ENCODE peak calls at places on chromosomes 1 and 21, in nine cellular contexts. One of them, this sample, is unnamed.

GRCh38 chr21:43334214-43334958 is 92.5 kb downstream of the SIK1 start:
- DNase-seq in endodermal cell: no peak
- DNase-seq in body of pancreas: no peak
- DNase-seq in A549: no peak
- DNase-seq in psoas muscle: no peak
- DNase-seq in endothelial cell: no peak
- DNase-seq in B cell: no peak
- DNase-seq in astrocyte of the cerebellum: no peak
- DNase-seq in Peyer's patch: no peak
- DNase-seq in this sample: no peak

GRCh38 chr1:153640873-153641272 is 7.0 kb downstream of the CHTOP start:
- DNase-seq in endodermal cell: no peak
- DNase-seq in body of pancreas: no peak
- DNase-seq in A549: no peak
- DNase-seq in psoas muscle: no peak
- DNase-seq in endothelial cell: no peak
- DNase-seq in B cell: no peak
- DNase-seq in astrocyte of the cerebellum: no peak
- DNase-seq in Peyer's patch: no peak
- DNase-seq in this sample: no peak

GRCh38 chr1:110340207-110340468 is 961 bp downstream of the RBM15 start:
- DNase-seq in endodermal cell: no peak
- DNase-seq in body of pancreas: peak
- DNase-seq in A549: peak
- DNase-seq in psoas muscle: no peak
- DNase-seq in endothelial cell: no peak
- DNase-seq in B cell: no peak
- DNase-seq in astrocyte of the cerebellum: no peak
- DNase-seq in Peyer's patch: peak
- DNase-seq in this sample: no peak

GRCh38 chr1:199226163-199226562 is 587.3 kb downstream of the PTPRC start:
- DNase-seq in endodermal cell: no peak
- DNase-seq in body of pancreas: no peak
- DNase-seq in A549: no peak
- DNase-seq in psoas muscle: no peak
- DNase-seq in endothelial cell: no peak
- DNase-seq in B cell: no peak
- DNase-seq in astrocyte of the cerebellum: peak
- DNase-seq in Peyer's patch: no peak
- DNase-seq in this sample: no peak

GRCh38 chr21:26461500-26461899 is 111.6 kb downstream of the CYYR1 start:
- DNase-seq in endodermal cell: no peak
- DNase-seq in body of pancreas: no peak
- DNase-seq in A549: no peak
- DNase-seq in psoas muscle: no peak
- DNase-seq in endothelial cell: no peak
- DNase-seq in B cell: no peak
- DNase-seq in astrocyte of the cerebellum: no peak
- DNase-seq in Peyer's patch: no peak
- DNase-seq in this sample: no peak

GRCh38 chr1:10754571-10755329 is 41.7 kb downstream of the CASZ1 start:
- DNase-seq in endodermal cell: no peak
- DNase-seq in body of pancreas: no peak
- DNase-seq in A549: no peak
- DNase-seq in psoas muscle: no peak
- DNase-seq in endothelial cell: no peak
- DNase-seq in B cell: no peak
- DNase-seq in astrocyte of the cerebellum: no peak
- DNase-seq in Peyer's patch: no peak
- DNase-seq in this sample: no peak

GRCh38 chr1:2386636-2387611 is 4.4 kb downstream of the MORN1 start:
- DNase-seq in endodermal cell: no peak
- DNase-seq in body of pancreas: no peak
- DNase-seq in A549: no peak
- DNase-seq in psoas muscle: no peak
- DNase-seq in endothelial cell: no peak
- DNase-seq in B cell: no peak
- DNase-seq in astrocyte of the cerebellum: no peak
- DNase-seq in Peyer's patch: no peak
- DNase-seq in this sample: no peak

GRCh38 chr1:112524986-112525385 is 16.2 kb downstream of the WNT2B start:
- DNase-seq in endodermal cell: no peak
- DNase-seq in body of pancreas: no peak
- DNase-seq in A549: no peak
- DNase-seq in psoas muscle: no peak
- DNase-seq in endothelial cell: no peak
- DNase-seq in B cell: no peak
- DNase-seq in astrocyte of the cerebellum: no peak
- DNase-seq in Peyer's patch: no peak
- DNase-seq in this sample: no peak

GRCh38 chr1:62175568-62176179 is 19.0 kb upstream of the L1TD1 start:
- DNase-seq in endodermal cell: peak
- DNase-seq in body of pancreas: peak
- DNase-seq in A549: no peak
- DNase-seq in psoas muscle: no peak
- DNase-seq in endothelial cell: peak
- DNase-seq in B cell: no peak
- DNase-seq in astrocyte of the cerebellum: peak
- DNase-seq in Peyer's patch: peak
- DNase-seq in this sample: no peak

GRCh38 chr1:80987106-80987505 is 813.6 kb upstream of the ADGRL2 start:
- DNase-seq in endodermal cell: no peak
- DNase-seq in body of pancreas: no peak
- DNase-seq in A549: no peak
- DNase-seq in psoas muscle: no peak
- DNase-seq in endothelial cell: no peak
- DNase-seq in B cell: no peak
- DNase-seq in astrocyte of the cerebellum: no peak
- DNase-seq in Peyer's patch: no peak
- DNase-seq in this sample: no peak

GRCh38 chr1:121408354-121408753 is 223.6 kb downstream of the SRGAP2C start:
- DNase-seq in endodermal cell: no peak
- DNase-seq in body of pancreas: no peak
- DNase-seq in A549: no peak
- DNase-seq in psoas muscle: no peak
- DNase-seq in endothelial cell: no peak
- DNase-seq in B cell: no peak
- DNase-seq in astrocyte of the cerebellum: no peak
- DNase-seq in Peyer's patch: no peak
- DNase-seq in this sample: no peak

GRCh38 chr1:28112388-28113311 is 24.2 kb upstream of the EYA3 start:
- DNase-seq in endodermal cell: peak
- DNase-seq in body of pancreas: no peak
- DNase-seq in A549: no peak
- DNase-seq in psoas muscle: no peak
- DNase-seq in endothelial cell: no peak
- DNase-seq in B cell: no peak
- DNase-seq in astrocyte of the cerebellum: no peak
- DNase-seq in Peyer's patch: peak
- DNase-seq in this sample: no peak

GRCh38 chr1:55378582-55378981 is 163.4 kb upstream of the USP24 start:
- DNase-seq in endodermal cell: peak
- DNase-seq in body of pancreas: peak
- DNase-seq in A549: no peak
- DNase-seq in psoas muscle: no peak
- DNase-seq in endothelial cell: peak
- DNase-seq in B cell: no peak
- DNase-seq in astrocyte of the cerebellum: peak
- DNase-seq in Peyer's patch: peak
- DNase-seq in this sample: no peak

GRCh38 chr1:192489748-192490147 is 85.8 kb upstream of the RGS1 start:
- DNase-seq in endodermal cell: no peak
- DNase-seq in body of pancreas: peak
- DNase-seq in A549: no peak
- DNase-seq in psoas muscle: no peak
- DNase-seq in endothelial cell: peak
- DNase-seq in B cell: peak
- DNase-seq in astrocyte of the cerebellum: peak
- DNase-seq in Peyer's patch: peak
- DNase-seq in this sample: no peak

GRCh38 chr1:229736376-229736775 is 110.3 kb downstream of the URB2 start:
- DNase-seq in endodermal cell: no peak
- DNase-seq in body of pancreas: no peak
- DNase-seq in A549: no peak
- DNase-seq in psoas muscle: no peak
- DNase-seq in endothelial cell: no peak
- DNase-seq in B cell: no peak
- DNase-seq in astrocyte of the cerebellum: no peak
- DNase-seq in Peyer's patch: no peak
- DNase-seq in this sample: no peak

GRCh38 chr21:25424045-25424444 is 183.2 kb downstream of the MRPL39 start:
- DNase-seq in endodermal cell: no peak
- DNase-seq in body of pancreas: no peak
- DNase-seq in A549: no peak
- DNase-seq in psoas muscle: no peak
- DNase-seq in endothelial cell: no peak
- DNase-seq in B cell: no peak
- DNase-seq in astrocyte of the cerebellum: no peak
- DNase-seq in Peyer's patch: no peak
- DNase-seq in this sample: no peak

GRCh38 chr21:25424674-25425073 is 182.6 kb downstream of the MRPL39 start:
- DNase-seq in endodermal cell: no peak
- DNase-seq in body of pancreas: no peak
- DNase-seq in A549: no peak
- DNase-seq in psoas muscle: no peak
- DNase-seq in endothelial cell: no peak
- DNase-seq in B cell: no peak
- DNase-seq in astrocyte of the cerebellum: no peak
- DNase-seq in Peyer's patch: no peak
- DNase-seq in this sample: no peak

GRCh38 chr21:25422610-25423608 is 184.4 kb downstream of the MRPL39 start:
- DNase-seq in endodermal cell: no peak
- DNase-seq in body of pancreas: no peak
- DNase-seq in A549: no peak
- DNase-seq in psoas muscle: no peak
- DNase-seq in endothelial cell: no peak
- DNase-seq in B cell: no peak
- DNase-seq in astrocyte of the cerebellum: no peak
- DNase-seq in Peyer's patch: no peak
- DNase-seq in this sample: no peak

GRCh38 chr21:25420831-25421230 is 186.4 kb downstream of the MRPL39 start:
- DNase-seq in endodermal cell: no peak
- DNase-seq in body of pancreas: no peak
- DNase-seq in A549: no peak
- DNase-seq in psoas muscle: no peak
- DNase-seq in endothelial cell: no peak
- DNase-seq in B cell: no peak
- DNase-seq in astrocyte of the cerebellum: no peak
- DNase-seq in Peyer's patch: no peak
- DNase-seq in this sample: no peak

DNA sequence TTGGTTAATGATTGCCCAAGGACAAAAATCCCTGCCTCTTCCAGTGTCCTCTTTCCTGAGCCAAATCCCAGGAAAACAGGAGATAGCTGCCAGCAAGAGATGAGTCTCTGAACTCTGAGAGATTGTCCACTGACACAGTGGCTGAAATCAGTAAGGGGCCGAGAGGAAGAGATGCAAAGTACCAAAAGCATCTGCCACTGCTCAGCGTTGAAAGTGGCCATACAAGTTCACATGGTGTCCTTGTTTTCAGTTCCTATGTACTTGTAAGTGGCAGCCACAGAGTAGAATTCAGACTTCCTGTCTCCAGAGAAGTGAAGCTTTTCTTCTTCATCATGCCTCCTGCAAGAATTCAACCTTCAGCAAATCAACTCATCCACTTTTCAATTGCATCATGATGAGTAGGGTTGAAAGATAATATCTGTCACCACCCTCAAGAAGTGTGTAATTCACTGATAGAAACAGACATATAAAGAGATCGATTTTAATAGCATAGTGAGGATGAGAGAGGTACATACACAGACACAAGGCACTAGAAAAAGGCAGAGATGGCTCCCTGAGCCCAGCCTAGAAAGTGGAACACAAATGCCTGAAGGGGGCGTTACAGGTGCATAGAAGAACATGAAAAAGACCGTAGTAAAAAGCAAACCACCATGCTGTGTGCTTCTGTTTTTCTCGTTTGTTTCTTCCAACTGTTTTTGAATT is 185.8 kb downstream of the MRPL39 start:
- DNase-seq in endodermal cell: peak
- DNase-seq in body of pancreas: no peak
- DNase-seq in A549: no peak
- DNase-seq in psoas muscle: no peak
- DNase-seq in endothelial cell: peak
- DNase-seq in B cell: peak
- DNase-seq in astrocyte of the cerebellum: peak
- DNase-seq in Peyer's patch: peak
- DNase-seq in this sample: no peak
- TF ChIP-seq CTCF in endodermal cell: peak
- TF ChIP-seq CTCF in body of pancreas: peak
- TF ChIP-seq CTCF in A549: no peak
- TF ChIP-seq CTCF in psoas muscle: peak
- TF ChIP-seq CTCF in endothelial cell: peak
- TF ChIP-seq CTCF in B cell: peak
- TF ChIP-seq CTCF in astrocyte of the cerebellum: peak
- TF ChIP-seq CTCF in Peyer's patch: peak
- TF ChIP-seq CTCF in this sample: peak

DNA sequence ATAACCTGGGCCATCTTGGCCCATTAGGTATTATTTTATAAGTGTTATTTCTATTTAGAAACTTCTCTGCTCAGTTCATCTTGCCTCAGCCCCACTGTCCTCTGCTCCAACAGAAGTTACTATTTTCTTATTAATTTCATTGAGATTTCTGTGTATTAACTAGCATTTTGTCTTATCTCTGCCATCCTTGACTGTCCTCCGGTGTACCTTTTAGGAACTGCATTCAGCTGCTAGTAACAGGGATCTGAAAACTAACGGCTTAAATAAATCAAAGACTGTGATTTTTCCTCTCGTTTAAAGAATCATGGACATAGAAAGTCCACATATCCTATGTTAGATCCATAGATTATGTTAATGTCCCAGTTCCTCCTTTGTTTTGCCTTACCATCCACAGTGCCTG is 382.5 kb downstream of the MATN1 start:
- DNase-seq in endodermal cell: peak
- DNase-seq in body of pancreas: no peak
- DNase-seq in A549: no peak
- DNase-seq in psoas muscle: no peak
- DNase-seq in endothelial cell: no peak
- DNase-seq in B cell: no peak
- DNase-seq in astrocyte of the cerebellum: no peak
- DNase-seq in Peyer's patch: no peak
- DNase-seq in this sample: no peak
- TF ChIP-seq CTCF in endodermal cell: peak
- TF ChIP-seq CTCF in body of pancreas: no peak
- TF ChIP-seq CTCF in A549: no peak
- TF ChIP-seq CTCF in psoas muscle: no peak
- TF ChIP-seq CTCF in endothelial cell: no peak
- TF ChIP-seq CTCF in B cell: no peak
- TF ChIP-seq CTCF in astrocyte of the cerebellum: peak
- TF ChIP-seq CTCF in Peyer's patch: no peak
- TF ChIP-seq CTCF in this sample: no peak

GRCh38 chr1:242828199-242828598 is 303.7 kb upstream of the PLD5 start:
- DNase-seq in endodermal cell: peak
- DNase-seq in body of pancreas: no peak
- DNase-seq in A549: no peak
- DNase-seq in psoas muscle: no peak
- DNase-seq in endothelial cell: no peak
- DNase-seq in B cell: no peak
- DNase-seq in astrocyte of the cerebellum: no peak
- DNase-seq in Peyer's patch: no peak
- DNase-seq in this sample: no peak
- TF ChIP-seq CTCF in endodermal cell: no peak
- TF ChIP-seq CTCF in body of pancreas: no peak
- TF ChIP-seq CTCF in A549: peak
- TF ChIP-seq CTCF in psoas muscle: no peak
- TF ChIP-seq CTCF in endothelial cell: no peak
- TF ChIP-seq CTCF in B cell: no peak
- TF ChIP-seq CTCF in astrocyte of the cerebellum: no peak
- TF ChIP-seq CTCF in Peyer's patch: no peak
- TF ChIP-seq CTCF in this sample: no peak

GRCh38 chr1:8817413-8818324 is at the start of gene RERE:
- DNase-seq in endodermal cell: peak
- DNase-seq in body of pancreas: peak
- DNase-seq in A549: peak
- DNase-seq in psoas muscle: peak
- DNase-seq in endothelial cell: peak
- DNase-seq in B cell: peak
- DNase-seq in astrocyte of the cerebellum: peak
- DNase-seq in Peyer's patch: peak
- DNase-seq in this sample: peak
- TF ChIP-seq CTCF in endodermal cell: peak
- TF ChIP-seq CTCF in body of pancreas: peak
- TF ChIP-seq CTCF in A549: no peak
- TF ChIP-seq CTCF in psoas muscle: no peak
- TF ChIP-seq CTCF in endothelial cell: no peak
- TF ChIP-seq CTCF in B cell: no peak
- TF ChIP-seq CTCF in astrocyte of the cerebellum: no peak
- TF ChIP-seq CTCF in Peyer's patch: peak
- TF ChIP-seq CTCF in this sample: no peak

This sample was measured in natural killer cell.